ENCODE peak calls at places on chromosomes 7 and 10, in seven cellular contexts. Z is ovary, K is stomach, C is transverse colon, X is heart left ventricle, A is IMR-90, O is adrenal gland. M is an unnamed sample. For H3K36me3, the result is how much of the 10 kb centered on the place peaks cover.

GRCh38 chr7:158885624-158886023 is 29.3 kb downstream of the DYNC2I1 start:
- DNase-seq in Z (no peak), K (no peak), C (no peak), X (no peak), A (peak), O (no peak), M (no peak)

GRCh38 chr10:14325325-14325955 is 5.3 kb downstream of the FRMD4A start:
- DNase-seq in Z (no peak), K (peak), C (peak), X (no peak), A (peak), O (peak), M (peak)

GRCh38 chr10:97842658-97843295 is 6.9 kb upstream of the GOLGA7B start:
- DNase-seq in Z (no peak), K (no peak), C (no peak), X (no peak), A (no peak), O (no peak), M (no peak)

GRCh38 chr7:36406156-36406555 is 16.5 kb downstream of the ANLN start:
- DNase-seq in Z (no peak), K (no peak), C (no peak), X (no peak), A (no peak), O (no peak), M (no peak)

GRCh38 chr10:110344622-110345021 is 39.9 kb upstream of the SMNDC1 start:
- DNase-seq in Z (no peak), K (no peak), C (no peak), X (no peak), A (no peak), O (no peak), M (no peak)

GRCh38 chr10:27820637-27821036 is 75.0 kb upstream of the MKX start:
- DNase-seq in Z (peak), K (no peak), C (no peak), X (no peak), A (no peak), O (no peak), M (no peak)

GRCh38 chr10:62258926-62259325 is 9.7 kb downstream of the RTKN2 start:
- DNase-seq in Z (no peak), K (no peak), C (no peak), X (no peak), A (no peak), O (no peak), M (no peak)

GRCh38 chr7:30866939-30867338 is 44.7 kb upstream of the AQP1 start:
- DNase-seq in Z (no peak), K (no peak), C (no peak), X (no peak), A (no peak), O (no peak), M (no peak)

GRCh38 chr10:49664842-49665355 is 14.6 kb upstream of the C10orf53 start:
- DNase-seq in Z (no peak), K (no peak), C (no peak), X (no peak), A (no peak), O (no peak), M (no peak)

GRCh38 chr7:40572810-40573470 is 438.1 kb downstream of the SUGCT start:
- DNase-seq in Z (no peak), K (no peak), C (no peak), X (no peak), A (peak), O (no peak), M (no peak)

GRCh38 chr10:98078774-98079173 is 48.4 kb upstream of the CRTAC1 start:
- DNase-seq in Z (no peak), K (no peak), C (no peak), X (no peak), A (no peak), O (no peak), M (no peak)

GRCh38 chr7:29345590-29345989 is 151.0 kb downstream of the CHN2 start:
- DNase-seq in Z (no peak), K (peak), C (peak), X (peak), A (no peak), O (peak), M (peak)

GRCh38 chr10:62779487-62780248 is 24.9 kb upstream of the ADO start:
- DNase-seq in Z (no peak), K (peak), C (peak), X (no peak), A (peak), O (no peak), M (peak)

GRCh38 chr7:69177941-69178494 is 420.3 kb upstream of the AUTS2 start:
- DNase-seq in Z (no peak), K (no peak), C (no peak), X (no peak), A (no peak), O (no peak), M (no peak)

GRCh38 chr7:78139335-78139734 is 340.8 kb downstream of the PHTF2 start:
- DNase-seq in Z (no peak), K (no peak), C (no peak), X (no peak), A (peak), O (peak), M (no peak)

GRCh38 chr10:75469018-75469616 is 37.7 kb downstream of the LRMDA start:
- DNase-seq in Z (peak), K (no peak), C (peak), X (peak), A (peak), O (peak), M (peak)

GRCh38 chr10:20712766-20713165 is 184.3 kb downstream of the NEBL start:
- DNase-seq in Z (no peak), K (no peak), C (no peak), X (no peak), A (no peak), O (no peak), M (peak)

GRCh38 chr7:105875505-105875904 is 894 bp downstream of the ATXN7L1 start:
- DNase-seq in Z (no peak), K (no peak), C (no peak), X (no peak), A (no peak), O (no peak), M (no peak)

GRCh38 chr10:117751259-117751658 is 208.7 kb downstream of the EMX2 start:
- DNase-seq in Z (no peak), K (no peak), C (no peak), X (no peak), A (no peak), O (no peak), M (no peak)

GRCh38 chr7:1112109-1112508 is 24.2 kb downstream of the GPER1 start:
- DNase-seq in Z (peak), K (no peak), C (no peak), X (peak), A (peak), O (no peak), M (no peak)

DNA sequence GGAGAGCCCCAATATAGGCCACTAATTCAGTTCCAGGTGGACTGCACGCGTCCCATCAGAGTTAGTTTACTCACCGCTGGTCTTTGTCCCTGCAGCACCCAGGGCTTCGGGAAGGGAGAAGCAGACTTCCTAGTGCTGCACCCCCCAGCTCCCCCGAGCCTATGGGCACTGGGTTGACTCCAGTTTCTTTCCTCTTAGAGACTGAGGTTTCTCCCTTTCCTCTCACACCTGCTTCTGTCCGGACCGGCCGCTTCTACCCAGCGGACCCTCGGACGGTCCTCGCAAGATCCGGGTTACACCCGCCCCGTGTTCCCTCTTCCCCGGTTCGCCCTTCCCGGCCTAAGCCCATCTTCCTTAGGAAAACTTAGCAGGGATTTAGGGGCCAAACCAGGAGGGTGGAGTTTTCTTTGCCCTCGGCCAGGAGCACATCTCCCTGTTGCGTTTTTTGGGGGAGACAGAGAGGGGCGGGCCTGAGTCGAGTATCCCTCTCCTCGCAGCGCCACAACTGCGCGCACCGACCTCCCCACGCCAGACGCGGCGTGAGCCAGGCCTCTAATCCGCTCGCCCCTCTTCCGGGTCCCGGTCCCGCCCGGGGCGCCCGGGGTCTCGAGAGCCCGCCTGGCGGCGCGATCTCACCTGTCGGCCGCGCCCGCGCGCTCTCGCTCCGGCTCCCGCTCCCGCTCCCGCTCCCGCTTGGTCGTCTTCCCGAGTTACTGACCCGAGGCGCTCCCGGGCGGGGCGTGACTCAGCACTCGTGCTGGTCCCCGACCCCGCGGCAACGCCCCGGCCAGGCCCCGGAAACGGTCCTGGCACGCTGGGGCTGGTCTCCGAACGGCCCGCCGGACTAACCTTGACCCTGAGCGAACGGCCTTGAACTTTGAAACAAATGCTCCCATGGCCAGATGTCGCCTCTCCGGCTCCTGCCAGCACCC is at the start of gene AIFM2:
- DNase-seq in Z (peak), K (peak), C (peak), X (peak), A (peak), O (peak), M (peak)
- TF ChIP-seq POLR2A in Z (peak), K (no peak), C (peak), X (peak), A (peak), O (peak), M (peak)

GRCh38 chr7:117133125-117133524 is 179.8 kb downstream of the ST7 start:
- DNase-seq in Z (no peak), K (no peak), C (no peak), X (no peak), A (no peak), O (no peak), M (no peak)
- H3K36me3 ChIP-seq in Z (under half), K (under half), C (under half), X (half or more), A (under half), O (under half), M (under half)

GRCh38 chr10:70232155-70232858 is 922 bp downstream of the PPA1 start:
- DNase-seq in Z (peak), K (peak), C (peak), X (no peak), A (peak), O (peak), M (peak)
- TF ChIP-seq POLR2A in Z (peak), K (no peak), C (peak), X (peak), A (peak), O (peak), M (peak)

GRCh38 chr10:86929445-86929844 is 28.0 kb downstream of the MMRN2 start:
- DNase-seq in Z (no peak), K (no peak), C (no peak), X (no peak), A (no peak), O (no peak), M (no peak)
- H3K36me3 ChIP-seq in Z (under half), K (under half), C (under half), X (half or more), A (under half), O (under half), M (under half)

M was measured in body of pancreas.